ENCODE peak calls at places on chromosome 4, in nine cellular contexts. Q is IMR-90; H is GM13976; N is adipocyte; Y is stimulated activated CD4-positive, alpha-beta T cell treated with anti-CD3 and anti-CD28 coated beads, Interleukin-1b, Interleukin-23, amount 100 ng/mL, for 24 hours; G is amniotic stem cell; T is amniotic epithelial cell; S is HCT116; B is H7. D is an unnamed sample.

GRCh38 chr4:15894923-15895411 is 43.6 kb downstream of the FGFBP1 start:
- DNase-seq in Q (peak; percentile 18), H (no peak), N (no peak), Y (no peak), G (no peak), T (peak; percentile 39), S (no peak), B (no peak), D (no peak)

GRCh38 chr4:7425591-7426468 is 8.9 kb downstream of the PSAPL1 start:
- DNase-seq in Q (no peak), H (no peak), N (no peak), Y (no peak), G (no peak), T (no peak), S (no peak), B (peak; percentile 31), D (peak; percentile 79)

GRCh38 chr4:84792366-84793301 is 173.9 kb downstream of the WDFY3 start:
- DNase-seq in Q (peak; percentile 45), H (no peak), N (peak; percentile 85), Y (no peak), G (peak; percentile 66), T (peak; percentile 58), S (no peak), B (no peak), D (no peak)

GRCh38 chr4:112523764-112524505 is 8.0 kb upstream of the NEUROG2 start:
- DNase-seq in Q (no peak), H (peak; percentile 89), N (no peak), Y (peak; percentile 68), G (no peak), T (no peak), S (peak; percentile 73), B (peak; percentile 94), D (no peak)

GRCh38 chr4:21848001-21848400 is 100.6 kb downstream of the KCNIP4 start:
- DNase-seq in Q (no peak), H (no peak), N (no peak), Y (no peak), G (no peak), T (no peak), S (no peak), B (no peak), D (no peak)

GRCh38 chr4:25938251-25939186 is 24.5 kb downstream of the SMIM20 start:
- DNase-seq in Q (peak; percentile 77), H (peak; percentile 61), N (peak; percentile 33), Y (peak; percentile 45), G (no peak), T (peak; percentile 56), S (no peak), B (no peak), D (no peak)

GRCh38 chr4:139887962-139888735 is 222.5 kb downstream of the MGST2 start:
- DNase-seq in Q (no peak), H (no peak), N (peak; percentile 31), Y (no peak), G (no peak), T (no peak), S (no peak), B (peak; percentile 48), D (no peak)

GRCh38 chr4:39568805-39569204 is 41.6 kb upstream of the UGDH start:
- DNase-seq in Q (no peak), H (peak; percentile 55), N (no peak), Y (no peak), G (no peak), T (no peak), S (no peak), B (no peak), D (no peak)

GRCh38 chr4:80091688-80092087 is 18.7 kb upstream of the ANTXR2 start:
- DNase-seq in Q (no peak), H (no peak), N (no peak), Y (no peak), G (no peak), T (no peak), S (no peak), B (no peak), D (no peak)

GRCh38 chr4:35975617-35976355 is 268.5 kb downstream of the ARAP2 start:
- DNase-seq in Q (no peak), H (no peak), N (no peak), Y (no peak), G (no peak), T (no peak), S (no peak), B (no peak), D (no peak)

GRCh38 chr4:42306221-42307109 is 90.8 kb upstream of the SHISA3 start:
- DNase-seq in Q (no peak), H (no peak), N (no peak), Y (no peak), G (no peak), T (no peak), S (no peak), B (no peak), D (no peak)

GRCh38 chr4:77473509-77473908 is 132.1 kb upstream of the CXCL13 start:
- DNase-seq in Q (peak; percentile 4), H (peak; percentile 38), N (peak; percentile 8), Y (no peak), G (no peak), T (peak; percentile 31), S (peak; percentile 39), B (peak; percentile 58), D (no peak)

GRCh38 chr4:39032218-39033085 is at the start of gene TMEM156:
- DNase-seq in Q (peak; percentile 80), H (peak; percentile 56), N (no peak), Y (no peak), G (no peak), T (peak; percentile 26), S (no peak), B (no peak), D (no peak)

GRCh38 chr4:37735578-37735977 is 49.4 kb upstream of the RELL1 start:
- DNase-seq in Q (no peak), H (no peak), N (no peak), Y (no peak), G (no peak), T (no peak), S (no peak), B (no peak), D (no peak)

GRCh38 chr4:19248023-19248422 is 1003.7 kb upstream of the SLIT2 start:
- DNase-seq in Q (no peak), H (no peak), N (no peak), Y (no peak), G (no peak), T (no peak), S (no peak), B (no peak), D (no peak)

GRCh38 chr4:122765702-122766352 is 33.3 kb downstream of the BBS12 start:
- DNase-seq in Q (peak; percentile 91), H (no peak), N (peak; percentile 81), Y (no peak), G (peak; percentile 70), T (peak; percentile 86), S (no peak), B (no peak), D (no peak)

GRCh38 chr4:43331226-43332078 is 438.9 kb downstream of the GRXCR1 start:
- DNase-seq in Q (peak; percentile 69), H (no peak), N (peak; percentile 3), Y (no peak), G (no peak), T (peak; percentile 62), S (no peak), B (no peak), D (no peak)

GRCh38 chr4:80529021-80529420 is 193.5 kb downstream of the CFAP299 start:
- DNase-seq in Q (peak; percentile 61), H (no peak), N (peak; percentile 7), Y (no peak), G (no peak), T (peak; percentile 91), S (no peak), B (no peak), D (no peak)